ENCODE peak calls at places on chromosome 7, in six cellular contexts. Q is heart left ventricle, B is GM12878, X is A549, S is prostate gland, E is right lobe of liver. O is an unnamed sample.
A peak's percentile ranks its signal among the peaks of the same experiment; 100 is the strongest.

GRCh38 chr7:105690286-105690915 is 109.1 kb upstream of the EFCAB10 start:
- DNase-seq in Q (no peak), B (no peak), X (no peak), S (no peak), E (no peak), O (no peak)

GRCh38 chr7:32428546-32428945 is 61.6 kb downstream of the LSM5 start:
- DNase-seq in Q (no peak), B (no peak), X (no peak), S (no peak), E (no peak), O (no peak)

GRCh38 chr7:3152714-3153113 is 109.0 kb upstream of the CARD11 start:
- DNase-seq in Q (no peak), B (no peak), X (no peak), S (no peak), E (no peak), O (no peak)

GRCh38 chr7:138500892-138501291 is 40.8 kb downstream of the TRIM24 start:
- DNase-seq in Q (no peak), B (no peak), X (no peak), S (no peak), E (no peak), O (no peak)

GRCh38 chr7:134742688-134743350 is 36.6 kb upstream of the CALD1 start:
- DNase-seq in Q (no peak), B (no peak), X (no peak), S (no peak), E (no peak), O (peak; percentile 74)

GRCh38 chr7:123494193-123494796 is 40.1 kb downstream of the IQUB start:
- DNase-seq in Q (no peak), B (no peak), X (peak; percentile 40), S (peak; percentile 24), E (no peak), O (no peak)

GRCh38 chr7:92953657-92954056 is 117.3 kb upstream of the CDK6 start:
- DNase-seq in Q (no peak), B (no peak), X (peak; percentile 13), S (no peak), E (no peak), O (no peak)

GRCh38 chr7:6246257-6246917 is 26.0 kb downstream of the CYTH3 start:
- DNase-seq in Q (no peak), B (no peak), X (no peak), S (no peak), E (no peak), O (no peak)

GRCh38 chr7:20305726-20306125 is 25.0 kb upstream of the ITGB8 start:
- DNase-seq in Q (no peak), B (no peak), X (no peak), S (no peak), E (no peak), O (no peak)

GRCh38 chr7:146661435-146661834 is 544.8 kb downstream of the CNTNAP2 start:
- DNase-seq in Q (no peak), B (no peak), X (no peak), S (no peak), E (no peak), O (no peak)

GRCh38 chr7:32893225-32893560 is 1.6 kb upstream of the KBTBD2 start:
- DNase-seq in Q (no peak), B (no peak), X (no peak), S (no peak), E (no peak), O (no peak)

GRCh38 chr7:73718438-73718881 is 1.0 kb downstream of the STX1A start:
- DNase-seq in Q (no peak), B (no peak), X (no peak), S (no peak), E (no peak), O (no peak)

GRCh38 chr7:37081436-37081835 is 357.1 kb upstream of the AOAH start:
- DNase-seq in Q (peak; percentile 47), B (peak; percentile 24), X (peak; percentile 11), S (no peak), E (no peak), O (peak; percentile 24)

GRCh38 chr7:79723833-79724608 is 270.6 kb upstream of the MAGI2 start:
- DNase-seq in Q (no peak), B (no peak), X (no peak), S (no peak), E (no peak), O (no peak)

GRCh38 chr7:95688931-95689453 is 83.4 kb upstream of the DYNC1I1 start:
- DNase-seq in Q (no peak), B (no peak), X (no peak), S (peak; percentile 36), E (no peak), O (no peak)

GRCh38 chr7:28672397-28672797 is 260.1 kb downstream of the CREB5 start:
- DNase-seq in Q (no peak), B (no peak), X (no peak), S (no peak), E (no peak), O (no peak)

GRCh38 chr7:123917878-123918277 is 7.2 kb upstream of the SPAM1 start:
- DNase-seq in Q (no peak), B (no peak), X (no peak), S (no peak), E (no peak), O (no peak)

DNA sequence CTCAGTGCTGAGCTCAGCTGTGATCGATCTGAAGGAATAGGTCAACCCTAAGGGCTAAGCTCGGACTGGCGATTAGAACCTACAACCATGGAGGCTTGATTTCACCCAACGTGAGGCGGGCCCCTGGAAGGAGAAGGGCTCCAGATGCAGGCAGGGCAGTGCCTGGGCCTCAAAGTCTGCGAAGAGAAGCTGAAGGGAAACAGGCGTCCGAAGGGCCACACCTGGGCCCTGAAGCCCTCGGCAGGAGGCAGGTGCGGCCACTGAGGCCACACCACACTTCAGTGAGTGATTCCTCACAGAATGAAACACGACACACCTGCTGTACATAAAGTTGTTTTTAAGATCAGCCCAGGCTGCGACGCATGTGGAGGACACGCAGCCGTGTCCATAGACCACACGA is 198.7 kb downstream of the PTPRN2 start:
- DNase-seq in Q (no peak), B (no peak), X (no peak), S (no peak), E (no peak), O (no peak)
- H3K9me3 ChIP-seq in Q (no peaks in the 10 kb centered on the region), B (peaks cover 2% of the 10 kb centered on the region), X (no peaks in the 10 kb centered on the region), S (no peaks in the 10 kb centered on the region), E (no peaks in the 10 kb centered on the region), O (no peaks in the 10 kb centered on the region)

GRCh38 chr7:47343056-47343455 is 238.9 kb downstream of the TNS3 start:
- DNase-seq in Q (no peak), B (no peak), X (no peak), S (no peak), E (peak; percentile 16), O (no peak)

GRCh38 chr7:47345754-47346377 is 236.0 kb downstream of the TNS3 start:
- DNase-seq in Q (no peak), B (no peak), X (no peak), S (no peak), E (no peak), O (no peak)

GRCh38 chr7:47340490-47340889 is 241.4 kb downstream of the TNS3 start:
- DNase-seq in Q (no peak), B (no peak), X (no peak), S (no peak), E (no peak), O (no peak)

GRCh38 chr7:47344171-47344955 is 237.5 kb downstream of the TNS3 start:
- DNase-seq in Q (no peak), B (no peak), X (no peak), S (no peak), E (peak; percentile 35), O (no peak)

DNA sequence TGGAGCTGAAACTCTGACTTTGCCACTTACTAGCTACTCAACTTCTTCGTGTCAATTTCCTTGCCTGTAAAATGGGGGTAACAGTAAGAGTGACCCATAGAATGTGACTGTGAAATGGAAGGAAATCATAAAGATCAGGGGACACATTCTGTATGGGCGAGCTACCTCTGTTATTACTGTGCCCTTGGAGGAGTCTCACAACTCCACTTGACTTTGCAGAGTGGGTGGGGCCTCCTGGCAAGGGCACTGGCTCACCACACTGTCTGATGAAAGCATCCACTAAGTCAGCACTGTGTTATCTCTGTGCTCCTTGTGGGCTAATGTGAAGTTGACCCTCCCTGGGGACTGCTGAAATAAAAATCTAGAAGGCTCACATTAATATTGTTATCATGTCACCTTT is 239.3 kb downstream of the TNS3 start:
- DNase-seq in Q (no peak), B (no peak), X (no peak), S (no peak), E (no peak), O (no peak)
- TF ChIP-seq POLR2A in Q (no peak), B (no peak), X (no peak), S (no peak), E (no peak), O (no peak)

DNA sequence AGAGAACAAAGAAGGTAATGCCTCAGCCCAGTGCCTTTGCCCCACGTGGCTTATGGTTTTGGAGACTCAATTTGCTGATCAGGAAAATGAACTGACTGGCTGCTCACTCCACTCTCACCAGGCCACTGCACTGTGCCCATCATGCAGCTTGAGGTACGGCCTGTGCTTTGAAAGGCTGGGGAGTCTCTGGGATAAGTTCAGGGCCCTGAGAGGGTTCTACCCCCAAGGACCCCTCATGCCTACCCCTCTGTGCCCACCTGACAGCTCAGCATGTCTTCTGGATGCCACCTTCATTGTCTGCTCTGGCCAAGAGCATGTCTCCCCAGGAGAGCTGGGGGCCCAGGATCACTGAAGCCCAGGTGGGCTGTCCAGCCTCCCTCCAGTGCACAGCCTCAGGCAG is 45.5 kb upstream of the ZNF722 start:
- DNase-seq in Q (no peak), B (no peak), X (no peak), S (no peak), E (no peak), O (no peak)
- H3K9me3 ChIP-seq in Q (no peaks in the 10 kb centered on the region), B (no peaks in the 10 kb centered on the region), X (peaks cover 20% of the 10 kb centered on the region), S (no peaks in the 10 kb centered on the region), E (no peaks in the 10 kb centered on the region), O (no peaks in the 10 kb centered on the region)

GRCh38 chr7:101251871-101252659 is 7.2 kb upstream of the FIS1 start:
- DNase-seq in Q (peak; percentile 99), B (peak; percentile 93), X (peak; percentile 99), S (peak; percentile 96), E (peak; percentile 99), O (peak; percentile 97)
- TF ChIP-seq POLR2A in Q (peak; percentile 47), B (peak; percentile 86), X (peak; percentile 46), S (no peak), E (peak; percentile 48), O (peak; percentile 17)

DNA sequence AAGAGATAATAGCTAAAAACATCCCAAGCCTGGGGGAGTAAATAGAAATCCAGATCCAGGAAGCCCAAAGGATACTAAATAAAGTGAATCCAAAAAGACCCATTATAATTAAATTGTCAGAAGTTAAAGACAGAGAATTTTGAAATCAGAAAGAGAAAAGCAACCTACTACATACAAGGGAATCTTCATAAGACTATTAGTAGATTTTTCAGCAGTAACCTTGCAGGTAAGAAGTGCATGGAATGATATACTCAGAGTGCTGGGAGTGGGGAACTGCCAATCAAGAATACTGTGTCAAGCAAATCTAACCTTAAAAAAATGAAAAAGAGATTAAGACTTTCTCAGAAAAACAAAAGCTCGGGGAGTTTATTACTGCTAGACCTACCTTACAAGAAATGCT is 13.2 kb upstream of the GIMAP1 start:
- DNase-seq in Q (no peak), B (no peak), X (no peak), S (no peak), E (no peak), O (no peak)
- H3K9me3 ChIP-seq in Q (peaks cover 9% of the 10 kb centered on the region), B (peaks cover 11% of the 10 kb centered on the region), X (peaks cover 13% of the 10 kb centered on the region), S (no peaks in the 10 kb centered on the region), E (no peaks in the 10 kb centered on the region), O (peaks cover 3% of the 10 kb centered on the region)

GRCh38 chr7:50677279-50677996 is 105.3 kb downstream of the GRB10 start:
- DNase-seq in Q (no peak), B (no peak), X (no peak), S (no peak), E (peak; percentile 70), O (no peak)
- TF ChIP-seq POLR2A in Q (no peak), B (no peak), X (no peak), S (no peak), E (no peak), O (no peak)

GRCh38 chr7:157984914-157985163 is 602.8 kb downstream of the PTPRN2 start:
- DNase-seq in Q (no peak), B (no peak), X (no peak), S (no peak), E (peak; percentile 41), O (no peak)
- H3K9me3 ChIP-seq in Q (no peaks in the 10 kb centered on the region), B (no peaks in the 10 kb centered on the region), X (no peaks in the 10 kb centered on the region), S (no peaks in the 10 kb centered on the region), E (no peaks in the 10 kb centered on the region), O (no peaks in the 10 kb centered on the region)